ENCODE peak calls at places on chromosomes 3 and 15, in four cellular contexts. Y is HepG2, A is stomach, E is endothelial cell of umbilical vein. T is an unnamed sample.
A peak's percentile ranks its signal among the peaks of the same experiment; 100 is the strongest.

GRCh38 chr3:115834068-115834467 is 210.8 kb downstream of the GAP43 start:
- DNase-seq in Y (no peak), A (no peak), E (no peak), T (no peak)

GRCh38 chr3:184896336-184896735 is 84.4 kb downstream of the VPS8 start:
- DNase-seq in E (no peak), Y (no peak), A (no peak), T (no peak)

GRCh38 chr3:49925485-49925884 is 4.1 kb downstream of the MON1A start:
- DNase-seq in A (no peak), E (no peak), Y (no peak), T (no peak)

GRCh38 chr15:23439513-23439912 is 7.5 kb downstream of the GOLGA6L2 start:
- DNase-seq in E (no peak), Y (no peak), A (no peak), T (no peak)

GRCh38 chr3:24498796-24499195 is 4.1 kb upstream of the THRB start:
- DNase-seq in E (no peak), Y (no peak), A (no peak), T (no peak)

GRCh38 chr3:177157492-177157891 is 39.8 kb downstream of the TBL1XR1 start:
- DNase-seq in A (no peak), E (no peak), Y (no peak), T (no peak)

GRCh38 chr3:42264399-42265058 is 1.5 kb downstream of the CCK start:
- DNase-seq in Y (no peak), E (no peak), A (peak; percentile 65), T (no peak)

GRCh38 chr3:56987238-56987932 is 73.1 kb upstream of the SPATA12 start:
- DNase-seq in A (no peak), E (peak; percentile 31), Y (no peak), T (no peak)

GRCh38 chr3:34109846-34110245 is 311.4 kb downstream of the PDCD6IP start:
- DNase-seq in E (no peak), A (no peak), Y (no peak), T (no peak)

GRCh38 chr15:96358795-96359190 is 28.3 kb downstream of the NR2F2 start:
- DNase-seq in E (no peak), Y (no peak), A (peak; percentile 53), T (no peak)

GRCh38 chr3:22378869-22379268 is 627.9 kb upstream of the ZNF385D start:
- DNase-seq in A (no peak), Y (no peak), E (no peak), T (no peak)

GRCh38 chr15:91099616-91100560 is at the start of gene SV2B:
- DNase-seq in Y (no peak), E (peak; percentile 7), A (peak; percentile 31), T (no peak)

GRCh38 chr15:89514596-89515406 is 18.4 kb upstream of the RHCG start:
- DNase-seq in A (no peak), E (no peak), Y (no peak), T (no peak)

GRCh38 chr3:23115171-23115877 is 87.8 kb upstream of the UBE2E2 start:
- DNase-seq in E (no peak), A (no peak), Y (no peak), T (no peak)

GRCh38 chr3:99418709-99419108 is 219.7 kb upstream of the COL8A1 start:
- DNase-seq in A (no peak), E (no peak), Y (no peak), T (no peak)

GRCh38 chr15:89898628-89899302 is 5.0 kb upstream of the AP3S2 start:
- DNase-seq in E (peak; percentile 22), Y (peak; percentile 77), A (peak; percentile 54), T (no peak)

GRCh38 chr15:73599934-73600333 is 33.3 kb downstream of the NPTN start:
- DNase-seq in Y (no peak), E (peak; percentile 49), A (no peak), T (no peak)

GRCh38 chr15:40307421-40308165 is at the start of gene PLCB2:
- DNase-seq in E (no peak), Y (peak; percentile 14), A (no peak), T (no peak)

GRCh38 chr3:100185847-100186246 is 71.5 kb upstream of the FILIP1L start:
- DNase-seq in Y (no peak), A (no peak), E (no peak), T (no peak)

GRCh38 chr3:71511037-71511436 is 72.5 kb downstream of the FOXP1 start:
- DNase-seq in E (peak; percentile 38), A (no peak), Y (no peak), T (no peak)

GRCh38 chr3:167361356-167361755 is 18.7 kb downstream of the ZBBX start:
- DNase-seq in A (no peak), Y (no peak), E (no peak), T (no peak)

GRCh38 chr15:92882697-92883642 is 17.2 kb upstream of the CHD2 start:
- DNase-seq in Y (no peak), A (no peak), E (no peak), T (peak; percentile 98)

GRCh38 chr15:92881838-92882696 is 18.1 kb upstream of the CHD2 start:
- DNase-seq in Y (peak; percentile 99), E (peak; percentile 100), A (peak; percentile 99), T (peak; percentile 98)

GRCh38 chr15:92879949-92880725 is 20.0 kb upstream of the CHD2 start:
- DNase-seq in E (no peak), Y (no peak), A (no peak), T (no peak)

GRCh38 chr15:92881570-92881837 is 18.6 kb upstream of the CHD2 start:
- DNase-seq in E (no peak), A (no peak), Y (no peak), T (no peak)

GRCh38 chr15:92880796-92881569 is 19.1 kb upstream of the CHD2 start:
- DNase-seq in Y (no peak), E (no peak), A (no peak), T (no peak)
- TF ChIP-seq POLR2A in Y (no peak), E (no peak), A (no peak), T (no peak)

GRCh38 chr15:78938608-78939488 is 6.0 kb downstream of the CTSH start:
- DNase-seq in E (no peak), Y (no peak), A (no peak), T (no peak)
- H3K4me3 ChIP-seq in E (no peak overlapping the region), Y (no peak overlapping the region), A (no peak overlapping the region), T (no peak overlapping the region)

DNA sequence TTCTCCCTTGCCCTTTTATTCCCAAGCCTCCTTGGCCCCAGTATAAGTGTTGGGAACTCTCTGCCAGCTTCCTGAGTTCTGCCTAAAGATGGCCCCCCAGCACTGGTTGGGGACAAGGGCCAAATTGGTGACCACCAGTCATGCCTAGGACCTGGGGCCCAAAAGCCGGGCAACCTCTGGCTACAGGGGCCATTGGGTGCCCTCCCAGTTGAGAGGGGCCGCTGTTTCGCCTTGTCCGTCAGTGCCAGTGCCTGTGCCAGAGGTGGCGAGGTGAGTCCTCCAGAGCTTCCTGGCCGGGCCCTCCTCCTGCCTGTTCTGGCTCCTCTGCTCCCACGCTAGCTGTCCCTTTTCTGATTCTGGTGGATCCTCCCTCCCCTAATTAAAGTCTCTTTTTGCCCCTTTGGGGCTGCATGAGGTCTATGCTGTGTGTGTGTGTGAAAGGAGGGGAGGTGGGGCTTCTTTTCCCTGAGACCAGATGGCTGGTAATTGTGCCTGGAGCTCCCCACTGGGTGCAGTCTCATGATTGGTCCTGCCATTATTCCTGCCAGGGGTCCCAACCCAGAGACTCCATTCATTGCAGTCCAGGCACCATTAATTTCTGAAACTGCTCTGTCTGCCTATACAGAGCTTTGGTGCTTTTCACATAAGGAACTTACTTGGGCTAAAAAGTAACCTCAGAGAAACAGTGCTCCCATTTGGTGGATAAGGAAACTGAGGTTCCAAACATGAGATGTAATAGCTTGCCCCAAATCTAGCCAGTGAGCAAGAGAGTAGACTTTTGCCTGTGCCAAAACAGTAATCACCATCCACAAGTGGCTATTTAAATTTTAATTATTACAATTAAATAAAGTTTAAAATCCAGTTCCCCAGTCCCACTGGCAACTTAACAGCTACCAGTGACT is 3.1 kb upstream of the TTLL3 start:
- DNase-seq in A (no peak), Y (no peak), E (no peak), T (no peak)
- TF ChIP-seq POLR2A in A (no peak), Y (no peak), E (no peak), T (no peak)

GRCh38 chr3:48426944-48427629 is 2.8 kb downstream of the PLXNB1 start:
- DNase-seq in Y (peak; percentile 78), E (no peak), A (no peak), T (no peak)
- H3K4me3 ChIP-seq in Y (peak overlapping the region; percentile 93), E (no peak overlapping the region), A (peak overlapping the region; percentile 84), T (peak overlapping the region; percentile 67)

GRCh38 chr3:31244929-31245817 is 287.6 kb upstream of the STT3B start:
- DNase-seq in Y (peak; percentile 35), E (no peak), A (no peak), T (no peak)
- TF ChIP-seq POLR2A in Y (no peak), E (no peak), A (no peak), T (no peak)

GRCh38 chr15:60428935-60429334 is 31.1 kb upstream of the ANXA2 start:
- DNase-seq in E (no peak), A (no peak), Y (no peak), T (no peak)
- H3K4me3 ChIP-seq in E (no peak overlapping the region), A (no peak overlapping the region), Y (no peak overlapping the region), T (no peak overlapping the region)

DNA sequence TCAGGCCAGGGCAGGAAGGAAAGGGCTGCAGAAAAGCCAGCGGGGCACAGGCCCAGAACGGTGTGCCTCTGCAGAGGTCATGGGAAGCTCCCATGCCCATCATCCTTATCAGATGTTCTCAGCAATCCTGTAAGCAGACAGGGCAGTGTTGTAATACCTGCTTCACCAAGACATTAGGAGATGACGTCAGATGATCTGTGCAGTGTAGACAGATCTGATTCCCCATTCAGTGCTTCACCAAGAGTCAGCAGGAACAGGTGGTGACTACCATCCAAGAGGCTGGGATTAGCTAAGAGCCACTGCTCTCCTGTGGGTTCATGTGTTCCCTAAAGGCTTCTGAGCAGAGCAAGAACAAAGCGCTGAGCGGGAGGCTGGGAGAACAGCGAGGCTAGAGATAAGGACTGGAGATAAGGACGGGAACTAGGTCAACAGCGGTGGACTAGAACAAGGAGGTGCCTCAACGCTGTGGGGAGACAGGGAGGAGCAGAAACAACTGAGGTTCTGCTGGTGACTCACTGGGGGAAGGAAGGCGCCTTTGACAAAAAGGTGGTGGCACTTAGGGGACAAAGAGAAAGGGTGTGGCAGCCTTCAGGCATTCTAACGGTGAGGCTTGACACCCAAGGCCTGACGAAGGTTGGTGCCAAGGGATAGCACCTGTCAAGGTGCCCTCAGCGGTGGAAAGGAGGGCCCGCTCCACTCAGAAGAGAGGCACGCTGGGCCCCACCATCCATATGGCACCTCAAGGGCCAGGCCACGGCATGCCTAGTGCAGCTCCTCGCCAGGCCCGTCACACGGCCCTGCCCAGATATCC is 28.4 kb downstream of the CCDC12 start:
- DNase-seq in A (peak; percentile 87), E (peak; percentile 58), Y (peak; percentile 88), T (no peak)
- TF ChIP-seq POLR2A in A (no peak), E (no peak), Y (no peak), T (no peak)

T was measured in esophagus squamous epithelium.